ENCODE peak calls at places on chromosomes 11 and 22, in eight cellular contexts. H, V, Q, O, B, N, J and D are unnamed samples.

GRCh38 chr11:107018902-107019493 is 722 bp upstream of the GUCY1A2 start:
- DNase-seq in H (peak), V (peak), Q (no peak), O (peak), B (peak), N (peak), J (peak), D (peak)

GRCh38 chr11:74672956-74673895 is 58.0 kb downstream of the CHRDL2 start:
- DNase-seq in H (peak), V (no peak), Q (no peak), O (peak), B (peak), N (no peak), J (peak), D (peak)

GRCh38 chr11:75733346-75734107 is 15.9 kb downstream of the MOGAT2 start:
- DNase-seq in H (no peak), V (no peak), Q (no peak), O (peak), B (peak), N (no peak), J (no peak), D (no peak)

GRCh38 chr11:61460986-61461385 is 31.1 kb downstream of the SDHAF2 start:
- DNase-seq in H (no peak), V (no peak), Q (no peak), O (no peak), B (no peak), N (no peak), J (peak), D (no peak)

GRCh38 chr22:45454260-45454659 is 40.8 kb downstream of the RIBC2 start:
- DNase-seq in H (peak), V (no peak), Q (no peak), O (no peak), B (no peak), N (no peak), J (no peak), D (no peak)

GRCh38 chr11:16605440-16605970 is 132.9 kb upstream of the C11orf58 start:
- DNase-seq in H (peak), V (no peak), Q (no peak), O (peak), B (peak), N (peak), J (peak), D (no peak)

GRCh38 chr11:97948793-97949192 is 1072.0 kb upstream of the CNTN5 start:
- DNase-seq in H (no peak), V (no peak), Q (no peak), O (no peak), B (no peak), N (no peak), J (no peak), D (no peak)

GRCh38 chr11:103953797-103954495 is 82.5 kb upstream of the DDI1 start:
- DNase-seq in H (no peak), V (no peak), Q (no peak), O (no peak), B (no peak), N (no peak), J (no peak), D (no peak)

GRCh38 chr11:125263268-125263790 is 98.8 kb downstream of the PKNOX2 start:
- DNase-seq in H (peak), V (peak), Q (no peak), O (peak), B (peak), N (peak), J (peak), D (peak)

GRCh38 chr22:37492428-37493344 is 6.5 kb upstream of the MFNG start:
- DNase-seq in H (peak), V (no peak), Q (no peak), O (peak), B (no peak), N (peak), J (peak), D (no peak)

GRCh38 chr22:42649261-42650056 is at the start of gene CYB5R3:
- DNase-seq in H (peak), V (peak), Q (no peak), O (peak), B (peak), N (peak), J (peak), D (peak)

GRCh38 chr11:46237248-46238077 is 40.0 kb upstream of the CREB3L1 start:
- DNase-seq in H (peak), V (no peak), Q (no peak), O (peak), B (peak), N (peak), J (peak), D (peak)

GRCh38 chr11:119937412-119937811 is 200.5 kb downstream of the TRIM29 start:
- DNase-seq in H (no peak), V (no peak), Q (no peak), O (no peak), B (no peak), N (no peak), J (no peak), D (no peak)

GRCh38 chr22:39524089-39524752 is 3.9 kb downstream of the ATF4 start:
- DNase-seq in H (no peak), V (no peak), Q (no peak), O (no peak), B (no peak), N (no peak), J (no peak), D (no peak)

DNA sequence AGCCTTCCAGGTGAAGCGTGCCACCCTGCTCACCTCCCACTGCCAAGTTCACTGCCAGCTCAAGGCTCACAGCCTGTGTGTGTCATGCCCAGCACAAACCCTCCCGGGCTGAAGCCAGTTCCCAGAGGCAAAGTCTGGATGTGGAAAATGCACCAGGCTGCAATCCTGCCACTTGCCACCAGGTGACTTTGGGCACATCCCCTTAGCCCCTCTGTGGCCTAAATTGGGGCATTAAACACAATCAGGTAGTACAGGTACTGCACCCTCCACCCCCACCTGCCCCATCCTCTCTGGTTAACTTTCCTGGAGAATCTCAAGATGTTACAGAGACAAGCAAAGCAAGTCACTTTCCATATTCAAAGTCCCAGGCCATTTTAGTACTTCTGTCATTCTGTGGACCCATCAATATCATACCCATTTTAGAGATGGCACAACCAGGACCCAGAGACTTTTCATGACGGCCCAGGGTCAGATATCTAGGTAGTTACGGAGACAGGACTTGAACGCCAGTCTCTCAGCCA is 1.8 kb upstream of the RASD2 start:
- DNase-seq in H (no peak), V (peak), Q (no peak), O (peak), B (no peak), N (peak), J (peak), D (no peak)
- TF ChIP-seq CTCF in H (peak), V (peak), Q (peak), O (peak), B (peak), N (peak), J (peak), D (peak)

GRCh38 chr22:50182176-50183081 is 3.3 kb upstream of the TRABD start:
- DNase-seq in H (no peak), V (no peak), Q (no peak), O (no peak), B (no peak), N (no peak), J (peak), D (no peak)
- TF ChIP-seq CTCF in H (no peak), V (no peak), Q (no peak), O (no peak), B (no peak), N (no peak), J (no peak), D (no peak)

GRCh38 chr11:1796297-1797011 is 32.7 kb upstream of the CTSD start:
- DNase-seq in H (no peak), V (no peak), Q (no peak), O (no peak), B (no peak), N (no peak), J (no peak), D (no peak)
- TF ChIP-seq CTCF in H (no peak), V (no peak), Q (no peak), O (no peak), B (no peak), N (no peak), J (no peak), D (no peak)

GRCh38 chr11:7548659-7549283 is 35.0 kb downstream of the PPFIBP2 start:
- DNase-seq in H (no peak), V (peak), Q (no peak), O (no peak), B (no peak), N (peak), J (no peak), D (no peak)
- TF ChIP-seq CTCF in H (no peak), V (peak), Q (peak), O (peak), B (no peak), N (no peak), J (no peak), D (peak)